ENCODE peak calls at places on chromosomes 5 and 9, in six cellular contexts. P, S, H, E, W and F are unnamed samples.

GRCh38 chr9:105413486-105414068 is 34.3 kb upstream of the FSD1L start:
- DNase-seq in P (peak; percentile 29), S (peak; percentile 28), H (no peak), E (no peak), W (peak; percentile 66), F (no peak)

GRCh38 chr5:149860801-149861322 is 83.7 kb downstream of the PDE6A start:
- DNase-seq in P (no peak), S (no peak), H (peak; percentile 37), E (no peak), W (peak; percentile 53), F (no peak)

GRCh38 chr5:89268460-89268859 is 385.5 kb upstream of the MEF2C start:
- DNase-seq in P (no peak), S (no peak), H (no peak), E (no peak), W (no peak), F (no peak)

GRCh38 chr9:116365056-116365471 is 211.5 kb downstream of the PAPPA start:
- DNase-seq in P (no peak), S (peak; percentile 82), H (no peak), E (no peak), W (peak; percentile 72), F (no peak)

GRCh38 chr5:156473271-156473935 is 146.4 kb downstream of the SGCD start:
- DNase-seq in P (no peak), S (no peak), H (no peak), E (no peak), W (peak; percentile 75), F (no peak)

GRCh38 chr9:17627641-17628040 is 48.8 kb downstream of the SH3GL2 start:
- DNase-seq in P (no peak), S (peak; percentile 5), H (no peak), E (no peak), W (no peak), F (no peak)

GRCh38 chr9:32502996-32503395 is 23.0 kb downstream of the RIGI start:
- DNase-seq in P (no peak), S (no peak), H (no peak), E (no peak), W (no peak), F (no peak)

GRCh38 chr9:137236238-137236935 is 4.7 kb upstream of the TUBB4B start:
- DNase-seq in P (peak; percentile 93), S (peak; percentile 95), H (peak; percentile 90), E (peak; percentile 87), W (peak; percentile 66), F (no peak)

GRCh38 chr9:134947265-134947955 is 29.7 kb upstream of the FCN1 start:
- DNase-seq in P (no peak), S (no peak), H (no peak), E (no peak), W (no peak), F (no peak)

GRCh38 chr5:113106821-113107220 is 130.2 kb downstream of the DCP2 start:
- DNase-seq in P (no peak), S (no peak), H (no peak), E (no peak), W (no peak), F (no peak)

GRCh38 chr5:13653709-13654108 is 290.8 kb downstream of the DNAH5 start:
- DNase-seq in P (no peak), S (no peak), H (no peak), E (no peak), W (peak; percentile 7), F (no peak)

GRCh38 chr5:157279605-157280239 is 13.8 kb downstream of the CYFIP2 start:
- DNase-seq in P (no peak), S (no peak), H (no peak), E (no peak), W (peak; percentile 16), F (no peak)

GRCh38 chr5:84825616-84826015 is 440.9 kb upstream of the EDIL3 start:
- DNase-seq in P (no peak), S (peak; percentile 2), H (no peak), E (no peak), W (no peak), F (no peak)

GRCh38 chr9:16771352-16771751 is 99.1 kb downstream of the BNC2 start:
- DNase-seq in P (no peak), S (no peak), H (no peak), E (no peak), W (no peak), F (no peak)

GRCh38 chr5:135024956-135025729 is 8.9 kb downstream of the PITX1 start:
- DNase-seq in P (peak; percentile 64), S (no peak), H (no peak), E (no peak), W (no peak), F (no peak)

GRCh38 chr5:81895312-81895711 is 76.5 kb upstream of the ATG10 start:
- DNase-seq in P (no peak), S (no peak), H (no peak), E (no peak), W (peak; percentile 8), F (no peak)

GRCh38 chr5:177023247-177023703 is 779 bp downstream of the ZNF346 start:
- DNase-seq in P (peak; percentile 24), S (peak; percentile 45), H (no peak), E (no peak), W (no peak), F (no peak)

GRCh38 chr9:117734523-117735314 is 30.5 kb downstream of the TLR4 start:
- DNase-seq in P (no peak), S (peak; percentile 9), H (no peak), E (no peak), W (peak; percentile 9), F (no peak)

GRCh38 chr5:119322312-119322947 is 33.4 kb upstream of the TNFAIP8 start:
- DNase-seq in P (no peak), S (no peak), H (no peak), E (no peak), W (no peak), F (no peak)

GRCh38 chr5:115322729-115323128 is 26.3 kb upstream of the CCDC112 start:
- DNase-seq in P (no peak), S (no peak), H (no peak), E (no peak), W (no peak), F (no peak)

GRCh38 chr9:126613656-126614055 is at the start of gene LMX1B:
- DNase-seq in P (peak; percentile 89), S (no peak), H (no peak), E (no peak), W (peak; percentile 44), F (no peak)

GRCh38 chr5:5523066-5523505 is 100.6 kb downstream of the ICE1 start:
- DNase-seq in P (no peak), S (no peak), H (peak; percentile 21), E (no peak), W (no peak), F (no peak)

GRCh38 chr5:62650197-62650596 is 71.6 kb downstream of the LRRC70 start:
- DNase-seq in P (no peak), S (peak; percentile 12), H (no peak), E (no peak), W (no peak), F (no peak)

GRCh38 chr9:129253820-129254381 is 75.8 kb upstream of the IER5L start:
- DNase-seq in P (no peak), S (peak; percentile 57), H (no peak), E (no peak), W (peak; percentile 60), F (no peak)

GRCh38 chr5:111385970-111386831 is 126.1 kb downstream of the STARD4 start:
- DNase-seq in P (no peak), S (no peak), H (no peak), E (no peak), W (no peak), F (no peak)

GRCh38 chr5:32018476-32019436 is 155.4 kb downstream of the GOLPH3 start:
- DNase-seq in P (no peak), S (no peak), H (no peak), E (no peak), W (peak; percentile 8), F (no peak)

GRCh38 chr5:139204196-139204595 is 6.0 kb upstream of the SIL1 start:
- DNase-seq in P (no peak), S (no peak), H (no peak), E (no peak), W (no peak), F (no peak)

GRCh38 chr5:104084896-104085295 is 522.3 kb upstream of the NUDT12 start:
- DNase-seq in P (no peak), S (no peak), H (peak; percentile 0), E (no peak), W (no peak), F (no peak)

GRCh38 chr5:78360674-78361225 is 333 bp downstream of the SCAMP1 start:
- DNase-seq in P (peak; percentile 62), S (peak; percentile 54), H (peak; percentile 70), E (peak; percentile 23), W (no peak), F (no peak)

GRCh38 chr5:122297587-122298298 is 14.3 kb upstream of the SNCAIP start:
- DNase-seq in P (no peak), S (no peak), H (no peak), E (no peak), W (no peak), F (no peak)

GRCh38 chr5:66713998-66714397 is 117.8 kb downstream of the MAST4 start:
- DNase-seq in P (no peak), S (no peak), H (no peak), E (no peak), W (peak; percentile 30), F (no peak)

GRCh38 chr9:130642926-130643325 is 21.5 kb upstream of the PRDM12 start:
- DNase-seq in P (no peak), S (no peak), H (no peak), E (no peak), W (no peak), F (no peak)

GRCh38 chr9:98792096-98792490 is 4.3 kb downstream of the ANKS6 start:
- DNase-seq in P (no peak), S (no peak), H (no peak), E (no peak), W (no peak), F (no peak)

GRCh38 chr5:181070523-181070922 is 30.5 kb downstream of the BTNL9 start:
- DNase-seq in P (no peak), S (no peak), H (no peak), E (no peak), W (no peak), F (no peak)